ENCODE peak calls at places on chromosomes 13 and 19, in five cellular contexts. U, K, P, A and V are unnamed samples.

GRCh38 chr13:80274643-80275042 is 66.3 kb downstream of the SPRY2 start:
- DNase-seq in U (no peak), K (no peak), P (no peak), A (no peak), V (no peak)

GRCh38 chr13:80040219-80040976 is 300.5 kb downstream of the SPRY2 start:
- DNase-seq in U (no peak), K (no peak), P (no peak), A (peak; percentile 95), V (peak; percentile 96)

GRCh38 chr13:29707876-29708543 is 112.5 kb upstream of the SLC7A1 start:
- DNase-seq in U (no peak), K (peak; percentile 11), P (peak; percentile 76), A (peak; percentile 62), V (peak; percentile 8)

GRCh38 chr13:41452462-41452861 is 4.9 kb upstream of the RGCC start:
- DNase-seq in U (no peak), K (no peak), P (no peak), A (no peak), V (peak; percentile 7)

GRCh38 chr13:29503041-29503837 is 92.2 kb downstream of the SLC7A1 start:
- DNase-seq in U (no peak), K (no peak), P (peak; percentile 86), A (peak; percentile 17), V (no peak)

GRCh38 chr13:113258655-113259054 is 38.4 kb upstream of the LAMP1 start:
- DNase-seq in U (no peak), K (no peak), P (no peak), A (no peak), V (no peak)

GRCh38 chr13:36421447-36421846 is 10.8 kb upstream of the CCNA1 start:
- DNase-seq in U (no peak), K (no peak), P (no peak), A (peak; percentile 43), V (peak; percentile 39)

GRCh38 chr19:51798958-51799310 is 4.0 kb downstream of the FPR3 start:
- DNase-seq in U (no peak), K (no peak), P (no peak), A (no peak), V (no peak)

GRCh38 chr13:40764587-40765403 is 6.2 kb downstream of the MRPS31 start:
- DNase-seq in U (no peak), K (peak; percentile 31), P (no peak), A (peak; percentile 43), V (no peak)

GRCh38 chr13:29845440-29846056 is 4.9 kb downstream of the UBL3 start:
- DNase-seq in U (no peak), K (no peak), P (no peak), A (peak; percentile 64), V (no peak)

GRCh38 chr13:48600374-48601364 is 53.1 kb upstream of the CYSLTR2 start:
- DNase-seq in U (no peak), K (no peak), P (no peak), A (peak; percentile 90), V (peak; percentile 41)

GRCh38 chr19:398719-399118 is 10.2 kb downstream of the C2CD4C start:
- DNase-seq in U (no peak), K (no peak), P (no peak), A (no peak), V (no peak)

GRCh38 chr13:111329641-111330040 is 9.2 kb downstream of the TEX29 start:
- DNase-seq in U (no peak), K (no peak), P (no peak), A (no peak), V (no peak)

GRCh38 chr13:98664047-98664446 is 87.1 kb upstream of the STK24 start:
- DNase-seq in U (peak; percentile 49), K (peak; percentile 47), P (no peak), A (peak; percentile 14), V (peak; percentile 83)

GRCh38 chr19:48807590-48808308 is 3.1 kb downstream of the BCAT2 start:
- DNase-seq in U (no peak), K (no peak), P (peak; percentile 19), A (no peak), V (no peak)

GRCh38 chr19:55173717-55174409 is 6.2 kb downstream of the SYT5 start:
- DNase-seq in U (no peak), K (peak; percentile 34), P (peak; percentile 82), A (peak; percentile 80), V (peak; percentile 8)

GRCh38 chr13:46771693-46772092 is 25.3 kb downstream of the ESD start:
- DNase-seq in U (no peak), K (no peak), P (no peak), A (no peak), V (no peak)

GRCh38 chr19:4676955-4677731 is 7.0 kb upstream of the MYDGF start:
- DNase-seq in U (no peak), K (no peak), P (peak; percentile 74), A (peak; percentile 28), V (no peak)